ENCODE peak calls at places on chromosomes 13 and 19, in four cellular contexts. L is IMR-90; M is lung; S is CD4-positive, alpha-beta T cell. N is an unnamed sample.

GRCh38 chr19:4152241-4152998 is 1.0 kb upstream of the CREB3L3 start:
- DNase-seq in M (no peak), S (no peak), L (no peak), N (no peak)

GRCh38 chr13:100860866-100861265 is 186.3 kb upstream of the TMTC4 start:
- DNase-seq in L (peak; percentile 10), M (no peak), S (no peak), N (no peak)

GRCh38 chr13:51130348-51130747 is 19.3 kb upstream of the C13orf42 start:
- DNase-seq in L (no peak), M (no peak), S (no peak), N (no peak)

GRCh38 chr19:7849631-7850428 is 19.8 kb downstream of the EVI5L start:
- DNase-seq in S (no peak), L (no peak), M (no peak), N (no peak)

GRCh38 chr13:111122056-111122455 is 6.9 kb downstream of the ARHGEF7 start:
- DNase-seq in L (peak; percentile 59), S (no peak), M (no peak), N (no peak)

GRCh38 chr13:27339299-27339698 is 68.7 kb downstream of the RASL11A start:
- DNase-seq in L (peak; percentile 42), S (peak; percentile 37), M (no peak), N (no peak)

GRCh38 chr19:35216026-35216832 is 12.3 kb downstream of the FAM187B start:
- DNase-seq in L (no peak), S (no peak), M (no peak), N (no peak)

GRCh38 chr19:35169226-35169995 is 14.9 kb downstream of the FXYD5 start:
- DNase-seq in M (no peak), S (no peak), L (no peak), N (no peak)

GRCh38 chr19:6064016-6064702 is 46.1 kb downstream of the RFX2 start:
- DNase-seq in S (no peak), M (no peak), L (no peak), N (no peak)

GRCh38 chr13:34162545-34162936 is 344.6 kb downstream of the RFC3 start:
- DNase-seq in L (peak; percentile 34), S (no peak), M (no peak), N (no peak)

GRCh38 chr13:94351292-94352000 is 128.0 kb downstream of the DCT start:
- DNase-seq in S (no peak), M (no peak), L (peak; percentile 92), N (no peak)

GRCh38 chr19:3785464-3785937 is 680 bp downstream of the MATK start:
- DNase-seq in L (no peak), M (no peak), S (no peak), N (no peak)

GRCh38 chr19:46355234-46355990 is 8.5 kb downstream of the PPP5C start:
- DNase-seq in L (no peak), S (no peak), M (no peak), N (no peak)

GRCh38 chr13:64266024-64266423 is 2850.4 kb upstream of the PCDH20 start:
- DNase-seq in S (no peak), L (no peak), M (no peak), N (no peak)

DNA sequence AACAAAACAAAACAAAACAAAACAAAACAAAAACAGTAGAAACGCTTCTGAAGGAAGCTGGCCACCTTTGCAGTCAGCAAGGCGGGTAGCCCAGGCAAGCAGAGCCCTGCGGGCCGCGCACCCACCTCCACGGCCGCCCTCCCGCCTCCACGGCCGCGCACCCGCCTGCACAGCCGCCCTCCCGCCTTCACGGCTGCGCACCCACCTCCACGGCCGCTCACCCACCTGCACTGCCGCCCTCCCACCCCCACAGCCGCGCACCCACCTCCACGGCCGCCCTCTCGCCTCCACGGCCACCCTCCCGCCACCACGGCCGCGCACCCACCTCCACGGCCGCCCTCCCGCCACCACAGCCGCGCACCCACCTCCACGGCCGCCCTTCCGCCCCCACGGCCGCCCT is 9.0 kb upstream of the TIMM13 start:
- DNase-seq in M (no peak), L (no peak), S (no peak), N (no peak)
- H3K9me3 ChIP-seq in M (peaks cover 2% of the 10 kb centered on the region), L (no peaks in the 10 kb centered on the region), S (no peaks in the 10 kb centered on the region), N (no peaks in the 10 kb centered on the region)

GRCh38 chr13:19150226-19150625 is 31.4 kb downstream of the TUBA3C start:
- DNase-seq in L (no peak), S (no peak), M (no peak), N (no peak)
- H3K9me3 ChIP-seq in L (peaks cover 50% of the 10 kb centered on the region), S (no peaks in the 10 kb centered on the region), M (peaks cover 9% of the 10 kb centered on the region), N (peaks cover 35% of the 10 kb centered on the region)

GRCh38 chr19:9461938-9462337 is 26.6 kb upstream of the ZNF266 start:
- DNase-seq in L (no peak), S (no peak), M (no peak), N (no peak)

DNA sequence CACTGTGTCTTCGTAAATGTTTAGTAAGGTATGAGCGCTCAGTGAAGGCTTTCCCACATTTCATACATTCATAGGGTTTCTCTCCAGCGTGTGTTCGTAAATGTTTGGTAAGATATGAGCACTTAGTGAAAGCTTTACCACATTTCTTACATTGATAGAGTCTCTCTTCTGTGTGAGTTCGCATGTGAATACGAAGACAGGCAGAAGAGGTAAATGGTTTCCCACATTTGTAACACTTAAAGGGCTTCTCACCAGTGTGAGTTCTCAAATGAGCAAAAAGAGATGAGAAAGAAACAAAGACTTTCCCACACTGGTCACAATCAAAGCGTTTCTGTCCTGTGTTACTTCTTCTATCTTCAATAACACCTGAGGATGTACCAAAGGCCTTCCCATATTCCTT is 31.3 kb downstream of the ZNF560 start:
- DNase-seq in L (no peak), S (no peak), M (no peak), N (no peak)
- H3K9me3 ChIP-seq in L (peaks cover 35% of the 10 kb centered on the region), S (peaks cover 57% of the 10 kb centered on the region), M (peaks cover 26% of the 10 kb centered on the region), N (peaks cover 27% of the 10 kb centered on the region)

GRCh38 chr13:47594833-47595232 is 406.2 kb downstream of the SUCLA2 start:
- DNase-seq in M (no peak), S (no peak), L (peak; percentile 1), N (peak; percentile 4)

GRCh38 chr13:47588676-47589075 is 412.4 kb downstream of the SUCLA2 start:
- DNase-seq in M (no peak), L (no peak), S (no peak), N (no peak)

DNA sequence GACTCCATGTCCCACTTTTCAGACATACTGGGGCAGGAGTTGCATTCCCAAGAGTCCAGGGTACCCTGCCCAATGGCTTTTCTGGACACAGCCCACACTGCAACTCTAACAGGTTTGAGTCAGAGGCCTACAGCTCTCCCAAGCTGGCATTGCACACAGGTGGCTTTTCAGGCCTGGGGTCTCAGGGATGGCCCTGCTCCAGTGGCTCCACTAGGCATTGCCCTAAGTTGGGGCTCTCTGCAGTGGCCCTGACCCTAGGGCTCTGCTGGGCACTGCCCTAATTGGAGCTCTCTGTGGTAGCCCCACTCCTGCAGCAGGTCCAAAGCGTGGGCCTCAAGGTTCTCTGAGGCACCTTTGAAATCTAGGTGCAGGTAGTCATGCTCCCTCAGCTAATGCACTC is 408.8 kb downstream of the SUCLA2 start:
- DNase-seq in L (no peak), M (no peak), S (no peak), N (no peak)
- H3K9me3 ChIP-seq in L (peaks cover 3% of the 10 kb centered on the region), M (peaks cover 8% of the 10 kb centered on the region), S (no peaks in the 10 kb centered on the region), N (no peaks in the 10 kb centered on the region)

GRCh38 chr19:56995298-56995697 is 124.5 kb upstream of the USP29 start:
- DNase-seq in M (no peak), L (no peak), S (no peak), N (no peak)
- H3K9me3 ChIP-seq in M (peaks cover 19% of the 10 kb centered on the region), L (peaks cover 38% of the 10 kb centered on the region), S (peaks cover 15% of the 10 kb centered on the region), N (peaks cover 10% of the 10 kb centered on the region)

DNA sequence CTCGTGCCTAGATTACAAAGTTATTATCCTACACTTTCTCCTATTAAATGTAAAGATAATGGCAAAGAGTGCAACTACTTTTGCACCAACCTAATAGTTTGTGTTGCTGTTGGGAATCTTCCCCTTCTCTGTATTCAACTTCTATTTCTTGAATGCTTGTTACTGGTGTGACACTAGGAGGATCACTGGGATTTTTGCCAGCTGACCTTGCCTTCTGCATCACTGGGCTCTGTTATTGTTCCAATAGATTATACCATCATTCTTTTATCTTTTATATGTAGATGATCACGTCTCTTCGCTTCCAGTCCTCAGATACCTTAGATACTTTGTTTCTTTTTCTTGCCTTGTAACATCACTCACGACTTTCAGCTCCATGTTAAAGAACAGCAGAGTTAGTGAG is 3.5 kb upstream of the OR10H4 start:
- DNase-seq in S (no peak), L (no peak), M (no peak), N (no peak)
- H3K9me3 ChIP-seq in S (peaks cover 11% of the 10 kb centered on the region), L (peaks cover 7% of the 10 kb centered on the region), M (peaks cover 10% of the 10 kb centered on the region), N (peaks cover 9% of the 10 kb centered on the region)

N was measured in iPS DF 6.9.